ENCODE peak calls at places on chromosomes 13 and 19, in five cellular contexts. C is Daoy, U is mucosa of gallbladder, E is occipital lobe, X is nephron progenitor cell. I is an unnamed sample.
A peak's percentile ranks its signal among the peaks of the same experiment; 100 is the strongest.

GRCh38 chr13:39874331-39875055 is 219.0 kb downstream of the COG6 start:
- DNase-seq in C (no peak), U (no peak), E (no peak), X (no peak), I (no peak)

GRCh38 chr13:25943666-25944065 is 108.2 kb downstream of the SHISA2 start:
- DNase-seq in C (no peak), U (no peak), E (no peak), X (no peak), I (no peak)

GRCh38 chr13:109745060-109745459 is 41.3 kb downstream of the IRS2 start:
- DNase-seq in C (no peak), U (no peak), E (no peak), X (no peak), I (no peak)

GRCh38 chr19:3408996-3409345 is 42.6 kb downstream of the NFIC start:
- DNase-seq in C (no peak), U (no peak), E (no peak), X (no peak), I (no peak)

GRCh38 chr13:35649162-35649561 is 172.7 kb upstream of the MAB21L1 start:
- DNase-seq in C (no peak), U (no peak), E (no peak), X (no peak), I (no peak)

GRCh38 chr13:113364933-113365371 is 1.0 kb upstream of the GRTP1 start:
- DNase-seq in C (no peak), U (no peak), E (no peak), X (peak; percentile 23), I (no peak)

GRCh38 chr19:16585808-16586476 is 13.7 kb upstream of the SLC35E1 start:
- DNase-seq in C (peak; percentile 39), U (no peak), E (no peak), X (no peak), I (no peak)

GRCh38 chr13:36834299-36834698 is 15.3 kb downstream of the RFXAP start:
- DNase-seq in C (no peak), U (no peak), E (no peak), X (no peak), I (no peak)

GRCh38 chr13:46165485-46166220 is 16.3 kb downstream of the LCP1 start:
- DNase-seq in C (peak; percentile 69), U (no peak), E (no peak), X (no peak), I (no peak)

GRCh38 chr13:110520431-110521295 is 40.9 kb downstream of the RAB20 start:
- DNase-seq in C (no peak), U (peak; percentile 92), E (peak; percentile 66), X (no peak), I (peak; percentile 92)

GRCh38 chr19:40165362-40165937 is 25.8 kb upstream of the MAP3K10 start:
- DNase-seq in C (peak; percentile 71), U (peak; percentile 31), E (peak; percentile 13), X (peak; percentile 73), I (peak; percentile 84)

GRCh38 chr13:40181203-40181845 is 485.1 kb downstream of the FOXO1 start:
- DNase-seq in C (peak; percentile 64), U (peak; percentile 41), E (no peak), X (no peak), I (no peak)

GRCh38 chr19:30293051-30293785 is 79.0 kb upstream of the ZNF536 start:
- DNase-seq in C (no peak), U (no peak), E (peak; percentile 12), X (no peak), I (no peak)

GRCh38 chr19:49591731-49592485 is 926 bp downstream of the PRR12 start:
- DNase-seq in C (peak; percentile 54), U (no peak), E (peak; percentile 15), X (peak; percentile 62), I (peak; percentile 81)

GRCh38 chr19:58134244-58134643 is 16.3 kb downstream of the ZNF329 start:
- DNase-seq in C (no peak), U (no peak), E (no peak), X (no peak), I (no peak)

GRCh38 chr19:6476155-6476895 is 5.3 kb downstream of the DENND1C start:
- DNase-seq in C (peak; percentile 92), U (peak; percentile 88), E (peak; percentile 45), X (peak; percentile 99), I (peak; percentile 81)

GRCh38 chr19:9566729-9567128 is 17.6 kb downstream of the ZNF121 start:
- DNase-seq in C (no peak), U (no peak), E (no peak), X (no peak), I (no peak)